ENCODE peak calls at places on chromosomes 7 and 10, in four cellular contexts. Z is GM12865, W is mammary epithelial cell, N is endothelial cell. Q is an unnamed sample.

GRCh38 chr7:154928136-154929005 is 74.6 kb downstream of the PAXIP1 start:
- DNase-seq in W (peak; percentile 93), Z (peak; percentile 94), N (no peak), Q (no peak)

GRCh38 chr7:98514211-98515150 is 102.6 kb upstream of the NPTX2 start:
- DNase-seq in Z (no peak), N (no peak), W (no peak), Q (no peak)

GRCh38 chr10:97596101-97597055 is 6.9 kb downstream of the C10orf62 start:
- DNase-seq in W (peak; percentile 78), N (no peak), Z (no peak), Q (no peak)

GRCh38 chr10:35600193-35600592 is 4.9 kb upstream of the GJD4 start:
- DNase-seq in W (no peak), Z (no peak), N (no peak), Q (no peak)

GRCh38 chr7:2224934-2225333 is 7.8 kb downstream of the MAD1L1 start:
- DNase-seq in Z (no peak), N (no peak), W (peak; percentile 54), Q (no peak)

GRCh38 chr10:94122247-94122646 is 128.5 kb downstream of the PLCE1 start:
- DNase-seq in N (no peak), Z (no peak), W (no peak), Q (no peak)

GRCh38 chr10:130805635-130806030 is 505.9 kb downstream of the TCERG1L start:
- DNase-seq in N (no peak), W (no peak), Z (no peak), Q (no peak)

GRCh38 chr10:49360271-49361177 is 35.4 kb downstream of the DRGX start:
- DNase-seq in Z (no peak), W (no peak), N (no peak), Q (peak; percentile 44)

GRCh38 chr10:86045896-86046295 is 320.7 kb downstream of the GRID1 start:
- DNase-seq in W (no peak), Z (no peak), N (no peak), Q (no peak)

GRCh38 chr7:129381710-129382484 is 52.3 kb upstream of the STRIP2 start:
- DNase-seq in Z (no peak), W (no peak), N (no peak), Q (no peak)

GRCh38 chr7:129375221-129375938 is 58.9 kb upstream of the STRIP2 start:
- DNase-seq in N (no peak), Z (no peak), W (no peak), Q (no peak)

GRCh38 chr7:129376076-129376777 is 58.0 kb upstream of the STRIP2 start:
- DNase-seq in W (peak; percentile 26), Z (peak; percentile 76), N (peak; percentile 51), Q (peak; percentile 56)

GRCh38 chr7:129373651-129374428 is 60.4 kb upstream of the STRIP2 start:
- DNase-seq in W (no peak), N (no peak), Z (no peak), Q (no peak)

GRCh38 chr7:129376778-129377700 is 57.2 kb upstream of the STRIP2 start:
- DNase-seq in N (no peak), Z (peak; percentile 69), W (peak; percentile 39), Q (no peak)
- TF ChIP-seq CTCF in N (no peak), Z (no peak), W (no peak), Q (no peak)

GRCh38 chr7:38886265-38886664 is 22.7 kb downstream of the VPS41 start:
- DNase-seq in Z (no peak), N (no peak), W (no peak), Q (no peak)

GRCh38 chr7:38889079-38889478 is 19.9 kb downstream of the VPS41 start:
- DNase-seq in N (no peak), W (no peak), Z (no peak), Q (no peak)

GRCh38 chr7:38893061-38893460 is 15.9 kb downstream of the VPS41 start:
- DNase-seq in N (no peak), Z (no peak), W (peak; percentile 33), Q (no peak)

GRCh38 chr7:38890597-38890996 is 18.4 kb downstream of the VPS41 start:
- DNase-seq in N (no peak), Z (no peak), W (no peak), Q (no peak)

GRCh38 chr7:38889872-38890432 is 19.0 kb downstream of the VPS41 start:
- DNase-seq in W (no peak), N (no peak), Z (no peak), Q (no peak)
- TF ChIP-seq CTCF in W (no peak), N (peak; percentile 85), Z (no peak), Q (peak; percentile 6)

GRCh38 chr10:119162693-119163092 is 2.8 kb downstream of the SFXN4 start:
- DNase-seq in W (no peak), N (no peak), Z (no peak), Q (no peak)

GRCh38 chr10:119166564-119166963 is 1.1 kb upstream of the SFXN4 start:
- DNase-seq in Z (no peak), N (peak; percentile 16), W (no peak), Q (no peak)

GRCh38 chr10:119166111-119166500 is 592 bp upstream of the SFXN4 start:
- DNase-seq in W (no peak), Z (no peak), N (no peak), Q (no peak)

GRCh38 chr10:119167041-119167440 is 1.5 kb upstream of the SFXN4 start:
- DNase-seq in N (no peak), Z (no peak), W (no peak), Q (no peak)

GRCh38 chr10:119165171-119166110 is at the start of gene SFXN4:
- DNase-seq in Z (peak; percentile 89), W (peak; percentile 48), N (peak; percentile 70), Q (peak; percentile 82)
- TF ChIP-seq CTCF in Z (no peak), W (no peak), N (no peak), Q (peak; percentile 2)

DNA sequence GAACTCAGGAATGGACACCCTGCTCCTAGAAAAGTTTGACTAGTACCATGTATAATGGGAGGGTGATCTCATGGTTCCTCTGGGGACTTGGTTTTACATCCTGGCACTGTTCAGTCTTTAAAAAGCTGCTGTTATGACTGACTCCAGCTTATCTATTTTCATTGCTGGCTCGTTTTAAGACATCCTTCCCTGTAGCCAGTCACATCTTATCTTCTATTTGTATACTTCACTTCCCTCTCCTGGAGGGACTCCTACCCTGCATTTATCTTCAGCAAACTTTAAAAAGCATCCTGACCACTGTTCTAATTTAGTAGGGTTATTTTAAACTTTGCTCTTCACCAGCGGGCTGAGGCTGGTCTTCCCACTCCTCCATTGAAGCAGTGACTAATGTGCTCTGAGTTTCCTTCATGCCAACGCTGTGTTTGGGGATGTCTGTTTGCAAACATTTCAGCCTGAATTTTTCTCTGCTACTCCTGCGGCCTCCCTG is 72.9 kb upstream of the ARMC3 start:
- DNase-seq in N (no peak), Z (peak; percentile 11), W (no peak), Q (peak; percentile 74)
- TF ChIP-seq CTCF in N (no peak), Z (no peak), W (no peak), Q (peak; percentile 40)

Q was measured in cardiac muscle cell.